ENCODE peak calls at places on chromosomes 12 and 14, in four cellular contexts. H is K562, U is HCT116, M is HepG2. L is an unnamed sample.

GRCh38 chr12:3752741-3753486 is at the start of gene CRACR2A:
- DNase-seq in U (peak), M (no peak), H (peak), L (peak)

GRCh38 chr12:71242511-71242910 is 84.7 kb upstream of the TSPAN8 start:
- DNase-seq in U (no peak), H (no peak), M (no peak), L (no peak)

GRCh38 chr12:118651487-118651886 is 275.1 kb downstream of the SUDS3 start:
- DNase-seq in H (no peak), M (no peak), U (no peak), L (no peak)

GRCh38 chr12:87935216-87935615 is 94.0 kb downstream of the C12orf50 start:
- DNase-seq in H (no peak), U (no peak), M (no peak), L (no peak)

GRCh38 chr12:11461433-11461832 is 66.1 kb upstream of the PRB2 start:
- DNase-seq in U (no peak), M (no peak), H (no peak), L (no peak)

GRCh38 chr14:21494902-21495762 is 16.0 kb downstream of the METTL3 start:
- DNase-seq in H (no peak), M (no peak), U (no peak), L (no peak)

GRCh38 chr12:80325167-80325959 is 118.7 kb upstream of the PTPRQ start:
- DNase-seq in H (no peak), U (no peak), M (no peak), L (no peak)

GRCh38 chr14:97180304-97181200 is 383.4 kb downstream of the VRK1 start:
- DNase-seq in H (no peak), U (peak), M (peak), L (no peak)

GRCh38 chr14:77266336-77266735 is 4.7 kb downstream of the NGB start:
- DNase-seq in H (no peak), U (no peak), M (no peak), L (no peak)

GRCh38 chr14:39176263-39177167 is 1.5 kb downstream of the PNN start:
- DNase-seq in H (no peak), M (no peak), U (no peak), L (no peak)

GRCh38 chr12:112303004-112303403 is 79.2 kb downstream of the HECTD4 start:
- DNase-seq in U (no peak), M (no peak), H (no peak), L (no peak)

GRCh38 chr12:1457901-1458300 is 136.5 kb downstream of the FBXL14 start:
- DNase-seq in H (no peak), M (no peak), U (no peak), L (no peak)

GRCh38 chr14:99273724-99274345 is 1.8 kb upstream of the BCL11B start:
- DNase-seq in M (peak), H (no peak), U (no peak), L (no peak)

GRCh38 chr12:93883436-93884154 is 206.4 kb downstream of the CRADD start:
- DNase-seq in H (no peak), M (no peak), U (no peak), L (no peak)

GRCh38 chr12:41967668-41968649 is 176.7 kb downstream of the GXYLT1 start:
- DNase-seq in U (no peak), M (no peak), H (no peak), L (peak)

GRCh38 chr14:105486974-105487448 is 325 bp downstream of the CRIP1 start:
- DNase-seq in M (no peak), U (no peak), H (no peak), L (no peak)

GRCh38 chr14:86662334-86662733 is 1132.4 kb downstream of the FLRT2 start:
- DNase-seq in H (no peak), U (no peak), M (no peak), L (no peak)

GRCh38 chr14:72024043-72024407 is 91.8 kb downstream of the RGS6 start:
- DNase-seq in U (peak), H (peak), M (peak), L (peak)
- TF ChIP-seq ELF1 in U (no peak), H (no peak), M (no peak), L (no peak)

GRCh38 chr12:75525263-75525662 is 13.9 kb upstream of the KRR1 start:
- DNase-seq in M (no peak), H (no peak), U (no peak), L (no peak)

GRCh38 chr12:75528692-75529091 is 17.3 kb upstream of the KRR1 start:
- DNase-seq in M (no peak), H (no peak), U (no peak), L (no peak)

GRCh38 chr12:75526655-75527511 is 15.5 kb upstream of the KRR1 start:
- DNase-seq in H (peak), U (peak), M (peak), L (peak)

GRCh38 chr12:75529826-75530225 is 18.4 kb upstream of the KRR1 start:
- DNase-seq in U (no peak), M (no peak), H (no peak), L (no peak)

GRCh38 chr12:75528272-75528671 is 16.9 kb upstream of the KRR1 start:
- DNase-seq in H (no peak), U (no peak), M (no peak), L (no peak)
- TF ChIP-seq ELF1 in H (no peak), U (no peak), M (no peak), L (no peak)

DNA sequence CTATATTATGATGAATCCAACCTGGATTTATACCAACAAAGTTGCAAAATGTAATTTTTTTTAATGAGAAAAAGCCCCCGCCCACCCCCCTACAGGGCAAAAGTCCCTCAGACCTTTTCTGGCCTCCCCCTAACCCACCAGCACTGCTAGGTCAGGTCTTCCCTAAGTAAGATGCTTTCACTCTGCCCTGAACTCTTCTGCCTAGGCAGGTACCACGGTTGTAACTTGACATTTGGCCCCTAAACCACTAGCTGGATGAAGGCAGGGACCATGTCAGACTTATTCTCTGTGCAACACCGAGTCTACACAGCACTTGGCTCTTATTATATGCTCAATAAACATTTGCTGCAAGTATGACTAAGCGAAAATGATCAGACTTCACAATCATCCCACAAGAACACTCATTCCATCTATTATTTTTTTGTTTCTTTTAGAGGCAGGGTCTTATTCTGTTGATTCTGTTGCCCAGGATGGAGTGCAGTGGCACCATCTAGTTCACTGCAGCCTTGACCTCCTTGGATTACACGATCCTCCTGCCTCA is 63.2 kb downstream of the SPRING1 start:
- DNase-seq in U (no peak), M (no peak), H (no peak), L (no peak)
- TF ChIP-seq ELF1 in U (no peak), M (no peak), H (no peak), L (no peak)

DNA sequence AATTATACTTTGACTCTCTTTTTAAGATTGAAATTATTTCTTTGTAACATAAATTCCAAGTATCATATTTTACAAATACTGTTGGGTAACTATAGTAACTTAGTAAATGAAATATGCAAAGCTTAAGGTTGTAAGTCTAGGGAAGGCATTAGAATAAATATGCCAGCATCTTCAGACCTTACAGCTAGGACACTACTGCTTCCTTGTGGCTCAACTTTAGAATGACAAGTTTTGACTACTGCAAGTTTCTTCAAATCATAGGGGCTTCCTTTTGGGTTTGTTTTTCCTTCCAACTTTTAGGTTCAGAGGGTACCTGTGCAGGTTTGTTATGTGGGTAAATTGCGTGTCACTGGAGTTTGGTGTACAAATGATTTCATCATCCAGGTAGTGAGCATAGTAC is 17.7 kb upstream of the ANP32D start:
- DNase-seq in M (peak), H (no peak), U (peak), L (no peak)
- TF ChIP-seq ELF1 in M (no peak), H (no peak), U (no peak), L (no peak)

L was measured in SK-N-SH.